ENCODE peak calls at places on chromosomes 3 and 15, in six cellular contexts. One of them, this sample, is unnamed.
A peak's percentile ranks its signal among the peaks of the same experiment; 100 is the strongest.

GRCh38 chr3:29385056-29385455 is 104.2 kb downstream of the RBMS3 start:
- DNase-seq in stimulated activated CD4-positive, alpha-beta T cell treated with anti-CD3 and anti-CD28 coated beads, Interleukin-12 subunit alpha, Interleukin-12 subunit beta, amount 100 ng/mL, for 4 hours: no peak
- DNase-seq in RWPE1: no peak
- DNase-seq in CD4-positive, alpha-beta memory T cell: no peak
- DNase-seq in tibial nerve: no peak
- DNase-seq in cardiac fibroblast: peak; percentile 75
- DNase-seq in this sample: no peak

GRCh38 chr15:31300981-31301686 is 25.5 kb upstream of the KLF13 start:
- DNase-seq in RWPE1: no peak
- DNase-seq in cardiac fibroblast: no peak
- DNase-seq in tibial nerve: no peak
- DNase-seq in stimulated activated CD4-positive, alpha-beta T cell treated with anti-CD3 and anti-CD28 coated beads, Interleukin-12 subunit alpha, Interleukin-12 subunit beta, amount 100 ng/mL, for 4 hours: no peak
- DNase-seq in CD4-positive, alpha-beta memory T cell: no peak
- DNase-seq in this sample: no peak

GRCh38 chr15:98760112-98760826 is 111.9 kb downstream of the IGF1R start:
- DNase-seq in CD4-positive, alpha-beta memory T cell: no peak
- DNase-seq in stimulated activated CD4-positive, alpha-beta T cell treated with anti-CD3 and anti-CD28 coated beads, Interleukin-12 subunit alpha, Interleukin-12 subunit beta, amount 100 ng/mL, for 4 hours: no peak
- DNase-seq in RWPE1: peak; percentile 70
- DNase-seq in tibial nerve: no peak
- DNase-seq in cardiac fibroblast: no peak
- DNase-seq in this sample: no peak

GRCh38 chr3:47803478-47804025 is 614 bp downstream of the DHX30 start:
- DNase-seq in stimulated activated CD4-positive, alpha-beta T cell treated with anti-CD3 and anti-CD28 coated beads, Interleukin-12 subunit alpha, Interleukin-12 subunit beta, amount 100 ng/mL, for 4 hours: no peak
- DNase-seq in cardiac fibroblast: no peak
- DNase-seq in tibial nerve: no peak
- DNase-seq in CD4-positive, alpha-beta memory T cell: no peak
- DNase-seq in RWPE1: no peak
- DNase-seq in this sample: no peak

GRCh38 chr3:23324745-23325144 is 121.6 kb downstream of the UBE2E2 start:
- DNase-seq in cardiac fibroblast: peak; percentile 63
- DNase-seq in stimulated activated CD4-positive, alpha-beta T cell treated with anti-CD3 and anti-CD28 coated beads, Interleukin-12 subunit alpha, Interleukin-12 subunit beta, amount 100 ng/mL, for 4 hours: no peak
- DNase-seq in tibial nerve: no peak
- DNase-seq in RWPE1: peak; percentile 20
- DNase-seq in CD4-positive, alpha-beta memory T cell: peak; percentile 15
- DNase-seq in this sample: no peak

GRCh38 chr3:62439176-62439813 is 65.9 kb upstream of the FEZF2 start:
- DNase-seq in cardiac fibroblast: no peak
- DNase-seq in CD4-positive, alpha-beta memory T cell: no peak
- DNase-seq in tibial nerve: no peak
- DNase-seq in RWPE1: no peak
- DNase-seq in stimulated activated CD4-positive, alpha-beta T cell treated with anti-CD3 and anti-CD28 coated beads, Interleukin-12 subunit alpha, Interleukin-12 subunit beta, amount 100 ng/mL, for 4 hours: no peak
- DNase-seq in this sample: no peak

GRCh38 chr3:65401359-65401810 is 637.3 kb downstream of the MAGI1 start:
- DNase-seq in stimulated activated CD4-positive, alpha-beta T cell treated with anti-CD3 and anti-CD28 coated beads, Interleukin-12 subunit alpha, Interleukin-12 subunit beta, amount 100 ng/mL, for 4 hours: no peak
- DNase-seq in RWPE1: no peak
- DNase-seq in tibial nerve: no peak
- DNase-seq in cardiac fibroblast: no peak
- DNase-seq in CD4-positive, alpha-beta memory T cell: no peak
- DNase-seq in this sample: peak; percentile 18

GRCh38 chr3:128590948-128591347 is 59.7 kb downstream of the RPN1 start:
- DNase-seq in CD4-positive, alpha-beta memory T cell: no peak
- DNase-seq in cardiac fibroblast: no peak
- DNase-seq in tibial nerve: no peak
- DNase-seq in stimulated activated CD4-positive, alpha-beta T cell treated with anti-CD3 and anti-CD28 coated beads, Interleukin-12 subunit alpha, Interleukin-12 subunit beta, amount 100 ng/mL, for 4 hours: no peak
- DNase-seq in RWPE1: no peak
- DNase-seq in this sample: no peak

GRCh38 chr3:184786271-184787010 is 25.5 kb upstream of the VPS8 start:
- DNase-seq in tibial nerve: peak; percentile 60
- DNase-seq in cardiac fibroblast: peak; percentile 84
- DNase-seq in RWPE1: no peak
- DNase-seq in CD4-positive, alpha-beta memory T cell: no peak
- DNase-seq in stimulated activated CD4-positive, alpha-beta T cell treated with anti-CD3 and anti-CD28 coated beads, Interleukin-12 subunit alpha, Interleukin-12 subunit beta, amount 100 ng/mL, for 4 hours: no peak
- DNase-seq in this sample: no peak

GRCh38 chr3:105951043-105951442 is 82.2 kb upstream of the CBLB start:
- DNase-seq in CD4-positive, alpha-beta memory T cell: no peak
- DNase-seq in tibial nerve: no peak
- DNase-seq in cardiac fibroblast: no peak
- DNase-seq in stimulated activated CD4-positive, alpha-beta T cell treated with anti-CD3 and anti-CD28 coated beads, Interleukin-12 subunit alpha, Interleukin-12 subunit beta, amount 100 ng/mL, for 4 hours: no peak
- DNase-seq in RWPE1: no peak
- DNase-seq in this sample: no peak

GRCh38 chr15:49712162-49712561 is 91.3 kb downstream of the DTWD1 start:
- DNase-seq in RWPE1: no peak
- DNase-seq in stimulated activated CD4-positive, alpha-beta T cell treated with anti-CD3 and anti-CD28 coated beads, Interleukin-12 subunit alpha, Interleukin-12 subunit beta, amount 100 ng/mL, for 4 hours: no peak
- DNase-seq in cardiac fibroblast: no peak
- DNase-seq in tibial nerve: no peak
- DNase-seq in CD4-positive, alpha-beta memory T cell: no peak
- DNase-seq in this sample: no peak

GRCh38 chr3:10395671-10396070 is 74.8 kb upstream of the SEC13 start:
- DNase-seq in CD4-positive, alpha-beta memory T cell: peak; percentile 42
- DNase-seq in RWPE1: no peak
- DNase-seq in cardiac fibroblast: no peak
- DNase-seq in stimulated activated CD4-positive, alpha-beta T cell treated with anti-CD3 and anti-CD28 coated beads, Interleukin-12 subunit alpha, Interleukin-12 subunit beta, amount 100 ng/mL, for 4 hours: peak; percentile 7
- DNase-seq in tibial nerve: no peak
- DNase-seq in this sample: no peak

GRCh38 chr15:23565395-23566069 is at the start of gene MKRN3:
- DNase-seq in tibial nerve: no peak
- DNase-seq in cardiac fibroblast: peak; percentile 59
- DNase-seq in CD4-positive, alpha-beta memory T cell: peak; percentile 45
- DNase-seq in RWPE1: no peak
- DNase-seq in stimulated activated CD4-positive, alpha-beta T cell treated with anti-CD3 and anti-CD28 coated beads, Interleukin-12 subunit alpha, Interleukin-12 subunit beta, amount 100 ng/mL, for 4 hours: peak; percentile 21
- DNase-seq in this sample: peak; percentile 79

GRCh38 chr3:128572644-128573105 is 77.9 kb downstream of the RPN1 start:
- DNase-seq in stimulated activated CD4-positive, alpha-beta T cell treated with anti-CD3 and anti-CD28 coated beads, Interleukin-12 subunit alpha, Interleukin-12 subunit beta, amount 100 ng/mL, for 4 hours: no peak
- DNase-seq in RWPE1: no peak
- DNase-seq in cardiac fibroblast: no peak
- DNase-seq in CD4-positive, alpha-beta memory T cell: peak; percentile 10
- DNase-seq in tibial nerve: no peak
- DNase-seq in this sample: no peak

GRCh38 chr3:28295819-28296364 is 52.6 kb upstream of the ZCWPW2 start:
- DNase-seq in cardiac fibroblast: peak; percentile 31
- DNase-seq in CD4-positive, alpha-beta memory T cell: no peak
- DNase-seq in stimulated activated CD4-positive, alpha-beta T cell treated with anti-CD3 and anti-CD28 coated beads, Interleukin-12 subunit alpha, Interleukin-12 subunit beta, amount 100 ng/mL, for 4 hours: no peak
- DNase-seq in tibial nerve: no peak
- DNase-seq in RWPE1: no peak
- DNase-seq in this sample: no peak

GRCh38 chr3:67335813-67336212 is 318.6 kb downstream of the SUCLG2 start:
- DNase-seq in stimulated activated CD4-positive, alpha-beta T cell treated with anti-CD3 and anti-CD28 coated beads, Interleukin-12 subunit alpha, Interleukin-12 subunit beta, amount 100 ng/mL, for 4 hours: no peak
- DNase-seq in CD4-positive, alpha-beta memory T cell: no peak
- DNase-seq in RWPE1: no peak
- DNase-seq in cardiac fibroblast: no peak
- DNase-seq in tibial nerve: peak; percentile 6
- DNase-seq in this sample: no peak

GRCh38 chr3:111803123-111803593 is 55.9 kb upstream of the PHLDB2 start:
- DNase-seq in tibial nerve: peak; percentile 80
- DNase-seq in CD4-positive, alpha-beta memory T cell: no peak
- DNase-seq in cardiac fibroblast: peak; percentile 99
- DNase-seq in stimulated activated CD4-positive, alpha-beta T cell treated with anti-CD3 and anti-CD28 coated beads, Interleukin-12 subunit alpha, Interleukin-12 subunit beta, amount 100 ng/mL, for 4 hours: no peak
- DNase-seq in RWPE1: peak; percentile 88
- DNase-seq in this sample: no peak

GRCh38 chr3:14740983-14741382 is 66.0 kb downstream of the C3orf20 start:
- DNase-seq in tibial nerve: no peak
- DNase-seq in CD4-positive, alpha-beta memory T cell: no peak
- DNase-seq in stimulated activated CD4-positive, alpha-beta T cell treated with anti-CD3 and anti-CD28 coated beads, Interleukin-12 subunit alpha, Interleukin-12 subunit beta, amount 100 ng/mL, for 4 hours: no peak
- DNase-seq in RWPE1: no peak
- DNase-seq in cardiac fibroblast: no peak
- DNase-seq in this sample: no peak

GRCh38 chr3:174462908-174463307 is 396.2 kb upstream of the NAALADL2 start:
- DNase-seq in cardiac fibroblast: peak; percentile 7
- DNase-seq in CD4-positive, alpha-beta memory T cell: no peak
- DNase-seq in tibial nerve: no peak
- DNase-seq in stimulated activated CD4-positive, alpha-beta T cell treated with anti-CD3 and anti-CD28 coated beads, Interleukin-12 subunit alpha, Interleukin-12 subunit beta, amount 100 ng/mL, for 4 hours: no peak
- DNase-seq in RWPE1: no peak
- DNase-seq in this sample: no peak

GRCh38 chr3:44893097-44893496 is 18.7 kb downstream of the TGM4 start:
- DNase-seq in RWPE1: peak; percentile 48
- DNase-seq in tibial nerve: no peak
- DNase-seq in stimulated activated CD4-positive, alpha-beta T cell treated with anti-CD3 and anti-CD28 coated beads, Interleukin-12 subunit alpha, Interleukin-12 subunit beta, amount 100 ng/mL, for 4 hours: no peak
- DNase-seq in cardiac fibroblast: peak; percentile 92
- DNase-seq in CD4-positive, alpha-beta memory T cell: no peak
- DNase-seq in this sample: no peak

GRCh38 chr3:50396502-50396901 is 37.2 kb upstream of the TMEM115 start:
- DNase-seq in stimulated activated CD4-positive, alpha-beta T cell treated with anti-CD3 and anti-CD28 coated beads, Interleukin-12 subunit alpha, Interleukin-12 subunit beta, amount 100 ng/mL, for 4 hours: no peak
- DNase-seq in tibial nerve: no peak
- DNase-seq in CD4-positive, alpha-beta memory T cell: no peak
- DNase-seq in cardiac fibroblast: no peak
- DNase-seq in RWPE1: peak; percentile 83
- DNase-seq in this sample: no peak

GRCh38 chr3:115513411-115513800 is 109.9 kb upstream of the GAP43 start:
- DNase-seq in tibial nerve: peak; percentile 11
- DNase-seq in CD4-positive, alpha-beta memory T cell: peak; percentile 60
- DNase-seq in stimulated activated CD4-positive, alpha-beta T cell treated with anti-CD3 and anti-CD28 coated beads, Interleukin-12 subunit alpha, Interleukin-12 subunit beta, amount 100 ng/mL, for 4 hours: no peak
- DNase-seq in cardiac fibroblast: no peak
- DNase-seq in RWPE1: no peak
- DNase-seq in this sample: no peak

GRCh38 chr15:80608688-80609087 is 86.4 kb upstream of the ABHD17C start:
- DNase-seq in cardiac fibroblast: no peak
- DNase-seq in RWPE1: no peak
- DNase-seq in tibial nerve: no peak
- DNase-seq in CD4-positive, alpha-beta memory T cell: no peak
- DNase-seq in stimulated activated CD4-positive, alpha-beta T cell treated with anti-CD3 and anti-CD28 coated beads, Interleukin-12 subunit alpha, Interleukin-12 subunit beta, amount 100 ng/mL, for 4 hours: no peak
- DNase-seq in this sample: no peak

GRCh38 chr15:40536501-40536900 is 28.3 kb downstream of the CCDC32 start:
- DNase-seq in tibial nerve: no peak
- DNase-seq in cardiac fibroblast: peak; percentile 64
- DNase-seq in RWPE1: no peak
- DNase-seq in stimulated activated CD4-positive, alpha-beta T cell treated with anti-CD3 and anti-CD28 coated beads, Interleukin-12 subunit alpha, Interleukin-12 subunit beta, amount 100 ng/mL, for 4 hours: no peak
- DNase-seq in CD4-positive, alpha-beta memory T cell: no peak
- DNase-seq in this sample: no peak

GRCh38 chr3:184783309-184783708 is 28.7 kb upstream of the VPS8 start:
- DNase-seq in CD4-positive, alpha-beta memory T cell: no peak
- DNase-seq in RWPE1: no peak
- DNase-seq in cardiac fibroblast: no peak
- DNase-seq in tibial nerve: no peak
- DNase-seq in stimulated activated CD4-positive, alpha-beta T cell treated with anti-CD3 and anti-CD28 coated beads, Interleukin-12 subunit alpha, Interleukin-12 subunit beta, amount 100 ng/mL, for 4 hours: no peak
- DNase-seq in this sample: no peak

GRCh38 chr3:121883507-121883906 is 10.7 kb upstream of the SLC15A2 start:
- DNase-seq in stimulated activated CD4-positive, alpha-beta T cell treated with anti-CD3 and anti-CD28 coated beads, Interleukin-12 subunit alpha, Interleukin-12 subunit beta, amount 100 ng/mL, for 4 hours: no peak
- DNase-seq in RWPE1: peak; percentile 60
- DNase-seq in tibial nerve: no peak
- DNase-seq in CD4-positive, alpha-beta memory T cell: peak; percentile 5
- DNase-seq in cardiac fibroblast: peak; percentile 43
- DNase-seq in this sample: no peak

GRCh38 chr3:195069501-195070251 is 201.3 kb downstream of the XXYLT1 start:
- DNase-seq in tibial nerve: no peak
- DNase-seq in cardiac fibroblast: no peak
- DNase-seq in stimulated activated CD4-positive, alpha-beta T cell treated with anti-CD3 and anti-CD28 coated beads, Interleukin-12 subunit alpha, Interleukin-12 subunit beta, amount 100 ng/mL, for 4 hours: no peak
- DNase-seq in CD4-positive, alpha-beta memory T cell: no peak
- DNase-seq in RWPE1: no peak
- DNase-seq in this sample: no peak

GRCh38 chr15:65062061-65062460 is 5.7 kb downstream of the RASL12 start:
- DNase-seq in RWPE1: no peak
- DNase-seq in tibial nerve: no peak
- DNase-seq in CD4-positive, alpha-beta memory T cell: no peak
- DNase-seq in cardiac fibroblast: no peak
- DNase-seq in stimulated activated CD4-positive, alpha-beta T cell treated with anti-CD3 and anti-CD28 coated beads, Interleukin-12 subunit alpha, Interleukin-12 subunit beta, amount 100 ng/mL, for 4 hours: no peak
- DNase-seq in this sample: no peak

This sample was measured in head of caudate nucleus.